ENCODE peak calls at places on chromosomes 11 and 22, in four cellular contexts. Q is astrocyte, I is GM12878, B is fibroblast of lung. T is an unnamed sample.

GRCh38 chr11:8083871-8084281 is 2.9 kb downstream of the TUB start:
- DNase-seq in Q (no peak), I (no peak), B (no peak), T (no peak)

GRCh38 chr22:47012589-47013365 is 250.3 kb downstream of the TBC1D22A start:
- DNase-seq in Q (peak; percentile 63), I (no peak), B (peak; percentile 70), T (no peak)

GRCh38 chr11:77672276-77672675 is 34.7 kb upstream of the CLNS1A start:
- DNase-seq in Q (peak; percentile 93), I (no peak), B (peak; percentile 95), T (peak; percentile 38)

GRCh38 chr11:79227732-79228416 is 213.0 kb downstream of the TENM4 start:
- DNase-seq in Q (no peak), I (no peak), B (no peak), T (no peak)

GRCh38 chr11:74783241-74783871 is 34.7 kb downstream of the RNF169 start:
- DNase-seq in Q (peak; percentile 77), I (peak; percentile 64), B (peak; percentile 83), T (peak; percentile 73)

GRCh38 chr22:29727248-29727551 is 7.4 kb downstream of the CABP7 start:
- DNase-seq in Q (no peak), I (no peak), B (no peak), T (no peak)

GRCh38 chr11:71244116-71244815 is 8.1 kb downstream of the SHANK2 start:
- DNase-seq in Q (no peak), I (no peak), B (no peak), T (no peak)

GRCh38 chr11:70159612-70160570 is 43.2 kb upstream of the FADD start:
- DNase-seq in Q (peak; percentile 75), I (no peak), B (peak; percentile 81), T (peak; percentile 99)

GRCh38 chr11:12680246-12680939 is 6.2 kb downstream of the TEAD1 start:
- DNase-seq in Q (peak; percentile 94), I (no peak), B (peak; percentile 97), T (peak; percentile 90)

GRCh38 chr11:34345012-34345804 is 12.6 kb downstream of the ABTB2 start:
- DNase-seq in Q (peak; percentile 96), I (no peak), B (peak; percentile 96), T (peak; percentile 87)

GRCh38 chr11:2796508-2797180 is 88.9 kb downstream of the CDKN1C start:
- DNase-seq in Q (no peak), I (no peak), B (no peak), T (no peak)

GRCh38 chr11:35227551-35228341 is 88.8 kb downstream of the CD44 start:
- DNase-seq in Q (no peak), I (no peak), B (no peak), T (no peak)

GRCh38 chr11:121416909-121417567 is 35.1 kb upstream of the SORL1 start:
- DNase-seq in Q (peak; percentile 95), I (peak; percentile 92), B (peak; percentile 96), T (peak; percentile 83)

GRCh38 chr22:49966041-49966715 is 5.6 kb downstream of the PIM3 start:
- DNase-seq in Q (no peak), I (no peak), B (no peak), T (no peak)

GRCh38 chr11:110896358-110896757 is 184.1 kb upstream of the ARHGAP20 start:
- DNase-seq in Q (peak; percentile 93), I (no peak), B (peak; percentile 93), T (no peak)

GRCh38 chr11:73636249-73636648 is 10.1 kb upstream of the PLEKHB1 start:
- DNase-seq in Q (no peak), I (no peak), B (no peak), T (no peak)

GRCh38 chr11:3174387-3174786 is 9.3 kb upstream of the OSBPL5 start:
- DNase-seq in Q (no peak), I (no peak), B (no peak), T (no peak)

GRCh38 chr22:36374603-36375024 is 13.2 kb downstream of the MYH9 start:
- DNase-seq in Q (peak; percentile 75), I (no peak), B (peak; percentile 84), T (peak; percentile 97)

GRCh38 chr11:60756307-60757032 is at the start of gene MS4A15:
- DNase-seq in Q (no peak), I (no peak), B (peak; percentile 8), T (peak; percentile 36)

GRCh38 chr11:57751676-57752253 is at the start of gene BTBD18:
- DNase-seq in Q (no peak), I (no peak), B (peak; percentile 43), T (peak; percentile 49)

GRCh38 chr11:88310246-88310645 is 27.3 kb downstream of the CTSC start:
- DNase-seq in Q (peak; percentile 57), I (no peak), B (peak; percentile 65), T (peak; percentile 47)

GRCh38 chr22:23834406-23834805 is 4.4 kb downstream of the DERL3 start:
- DNase-seq in Q (no peak), I (no peak), B (no peak), T (no peak)

GRCh38 chr11:72781063-72781312 is 12.9 kb downstream of the STARD10 start:
- DNase-seq in Q (no peak), I (no peak), B (no peak), T (no peak)

GRCh38 chr11:64321533-64321932 is 3.6 kb downstream of the PRDX5 start:
- DNase-seq in Q (peak; percentile 68), I (no peak), B (peak; percentile 76), T (peak; percentile 93)

GRCh38 chr11:96054870-96055705 is 131.2 kb upstream of the MTMR2 start:
- DNase-seq in Q (peak; percentile 41), I (no peak), B (peak; percentile 60), T (peak; percentile 35)

GRCh38 chr22:29700949-29701927 is 18.6 kb upstream of the CABP7 start:
- DNase-seq in Q (peak; percentile 23), I (no peak), B (peak; percentile 40), T (no peak)

GRCh38 chr11:13760115-13760514 is 91.6 kb downstream of the FAR1 start:
- DNase-seq in Q (peak; percentile 9), I (no peak), B (peak; percentile 31), T (peak; percentile 36)

GRCh38 chr22:48845356-48845936 is 982.2 kb downstream of the BRD1 start:
- DNase-seq in Q (no peak), I (no peak), B (no peak), T (no peak)

GRCh38 chr11:117020873-117021564 is 77.2 kb downstream of the SIK3 start:
- DNase-seq in Q (no peak), I (no peak), B (no peak), T (no peak)

GRCh38 chr22:39974065-39974464 is 13.9 kb downstream of the TMA7B start:
- DNase-seq in Q (no peak), I (no peak), B (no peak), T (no peak)

GRCh38 chr11:14971865-14972580 is at the start of gene CALCA:
- DNase-seq in Q (no peak), I (no peak), B (no peak), T (no peak)
- TF ChIP-seq EZH2 in Q (peak; percentile 92), I (no peak), B (peak; percentile 70), T (peak; percentile 78)

DNA sequence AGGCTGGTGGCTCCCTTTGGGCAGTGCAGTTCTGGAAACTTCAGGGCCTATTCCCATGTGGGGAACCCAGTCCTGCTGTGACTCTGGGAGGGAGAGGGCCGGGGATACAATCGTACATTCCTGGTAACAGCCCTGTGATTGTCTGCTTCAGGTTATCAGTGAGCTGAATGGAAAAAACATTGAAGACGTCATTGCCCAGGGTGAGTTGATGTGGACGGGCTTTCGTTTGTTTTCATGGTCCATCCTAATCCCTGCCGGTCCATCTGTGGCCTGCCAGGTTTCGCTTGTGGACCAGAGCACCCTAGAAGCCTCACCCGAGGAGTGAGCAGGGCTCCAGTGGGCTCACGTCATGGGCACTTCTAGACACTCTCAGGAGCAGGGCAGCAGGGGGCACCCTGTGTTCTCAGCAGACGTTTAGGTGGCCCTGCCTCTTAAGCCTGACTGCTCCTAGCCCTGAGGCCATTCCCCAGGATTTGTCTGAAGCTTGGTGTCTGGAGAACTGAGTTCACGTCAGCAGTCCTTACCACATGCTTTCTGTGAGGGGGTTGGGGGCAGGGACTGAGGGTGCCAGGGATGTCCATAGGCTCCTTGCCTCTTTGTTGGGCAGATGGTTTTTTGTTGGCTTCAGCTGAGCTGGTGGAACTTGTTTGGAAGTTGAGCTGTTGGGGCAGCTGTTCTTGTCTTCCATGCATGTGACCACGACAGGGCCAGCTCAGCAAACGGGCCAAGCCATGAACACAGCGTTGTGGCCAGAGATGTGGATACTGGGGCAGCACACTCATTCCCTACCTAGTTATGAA is 1.9 kb downstream of the RPLP2 start:
- DNase-seq in Q (no peak), I (no peak), B (no peak), T (no peak)
- H3K4me3 ChIP-seq in Q (peak overlapping the region; percentile 87), I (peak overlapping the region; percentile 98), B (peak overlapping the region; percentile 78), T (no peak overlapping the region)

DNA sequence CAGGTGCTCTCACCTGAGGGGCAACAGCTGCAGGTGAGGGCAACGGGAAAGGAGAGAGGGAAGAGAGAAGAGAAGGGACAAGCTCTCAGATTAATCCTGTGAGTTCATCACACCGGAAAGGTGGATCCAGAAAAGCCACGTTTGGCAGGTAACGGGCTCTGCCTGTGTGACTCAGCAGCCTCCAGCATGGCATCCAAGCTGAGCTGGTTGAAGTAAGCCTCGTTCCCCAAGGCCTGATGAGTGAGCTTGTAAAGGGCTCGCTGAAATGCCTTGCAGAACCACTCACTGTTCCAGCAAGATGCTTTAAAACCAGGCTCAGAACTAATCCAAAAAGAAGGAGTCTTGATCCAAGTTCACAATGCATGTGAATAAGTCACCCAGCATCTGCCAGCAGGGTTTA is 206.9 kb upstream of the TMEM45B start:
- DNase-seq in Q (no peak), I (no peak), B (no peak), T (peak; percentile 87)
- TF ChIP-seq EZH2 in Q (no peak), I (no peak), B (no peak), T (no peak)

GRCh38 chr11:119365071-119365591 is 16.4 kb downstream of the USP2 start:
- DNase-seq in Q (no peak), I (no peak), B (peak; percentile 22), T (no peak)

GRCh38 chr11:119362741-119363080 is 16.2 kb upstream of the MFRP start:
- DNase-seq in Q (no peak), I (no peak), B (no peak), T (no peak)

GRCh38 chr11:119363081-119363861 is 16.8 kb upstream of the MFRP start:
- DNase-seq in Q (no peak), I (no peak), B (no peak), T (no peak)

GRCh38 chr11:119361961-119362725 is 15.6 kb upstream of the MFRP start:
- DNase-seq in Q (no peak), I (no peak), B (no peak), T (no peak)

GRCh38 chr11:119363874-119364590 is 17.5 kb downstream of the USP2 start:
- DNase-seq in Q (no peak), I (no peak), B (peak; percentile 20), T (no peak)
- H3K4me3 ChIP-seq in Q (no peak overlapping the region), I (no peak overlapping the region), B (no peak overlapping the region), T (peak overlapping the region; percentile 32)

T was measured in mammary epithelial cell.